ENCODE peak calls at places on chromosome 6, in nine cellular contexts. One of them, this sample, is unnamed.

GRCh38 chr6:26064619-26065257 is 22.5 kb upstream of the HFE start:
- DNase-seq in amniotic stem cell: peak
- DNase-seq in GM03348: peak
- DNase-seq in AG08395: peak
- DNase-seq in iPS-NIHi11: peak
- DNase-seq in H54: no peak
- DNase-seq in transverse colon: no peak
- DNase-seq in activated CD4-positive, alpha-beta T cell treated with anti-CD3 and anti-CD28 coated beads, Interleukin-2, amount 10 ng/mL, durations not matched to agents 7 days and 5 days: peak
- DNase-seq in mucosa of gallbladder: peak
- DNase-seq in this sample: peak

GRCh38 chr6:100347901-100348550 is 116.7 kb downstream of the SIM1 start:
- DNase-seq in amniotic stem cell: no peak
- DNase-seq in GM03348: peak
- DNase-seq in AG08395: peak
- DNase-seq in iPS-NIHi11: no peak
- DNase-seq in H54: no peak
- DNase-seq in transverse colon: no peak
- DNase-seq in activated CD4-positive, alpha-beta T cell treated with anti-CD3 and anti-CD28 coated beads, Interleukin-2, amount 10 ng/mL, durations not matched to agents 7 days and 5 days: no peak
- DNase-seq in mucosa of gallbladder: no peak
- DNase-seq in this sample: no peak

GRCh38 chr6:161683400-161683799 is 409.5 kb upstream of the AGPAT4 start:
- DNase-seq in amniotic stem cell: no peak
- DNase-seq in GM03348: no peak
- DNase-seq in AG08395: no peak
- DNase-seq in iPS-NIHi11: no peak
- DNase-seq in H54: no peak
- DNase-seq in transverse colon: no peak
- DNase-seq in activated CD4-positive, alpha-beta T cell treated with anti-CD3 and anti-CD28 coated beads, Interleukin-2, amount 10 ng/mL, durations not matched to agents 7 days and 5 days: no peak
- DNase-seq in mucosa of gallbladder: no peak
- DNase-seq in this sample: no peak

GRCh38 chr6:20399518-20399917 is 2.2 kb upstream of the E2F3 start:
- DNase-seq in amniotic stem cell: no peak
- DNase-seq in GM03348: no peak
- DNase-seq in AG08395: no peak
- DNase-seq in iPS-NIHi11: no peak
- DNase-seq in H54: no peak
- DNase-seq in transverse colon: no peak
- DNase-seq in activated CD4-positive, alpha-beta T cell treated with anti-CD3 and anti-CD28 coated beads, Interleukin-2, amount 10 ng/mL, durations not matched to agents 7 days and 5 days: no peak
- DNase-seq in mucosa of gallbladder: no peak
- DNase-seq in this sample: no peak

GRCh38 chr6:43887906-43888683 is 118.1 kb downstream of the VEGFA start:
- DNase-seq in amniotic stem cell: no peak
- DNase-seq in GM03348: no peak
- DNase-seq in AG08395: no peak
- DNase-seq in iPS-NIHi11: no peak
- DNase-seq in H54: no peak
- DNase-seq in transverse colon: no peak
- DNase-seq in activated CD4-positive, alpha-beta T cell treated with anti-CD3 and anti-CD28 coated beads, Interleukin-2, amount 10 ng/mL, durations not matched to agents 7 days and 5 days: no peak
- DNase-seq in mucosa of gallbladder: no peak
- DNase-seq in this sample: no peak

GRCh38 chr6:85191656-85192055 is 258.2 kb upstream of the NT5E start:
- DNase-seq in amniotic stem cell: no peak
- DNase-seq in GM03348: peak
- DNase-seq in AG08395: peak
- DNase-seq in iPS-NIHi11: no peak
- DNase-seq in H54: no peak
- DNase-seq in transverse colon: no peak
- DNase-seq in activated CD4-positive, alpha-beta T cell treated with anti-CD3 and anti-CD28 coated beads, Interleukin-2, amount 10 ng/mL, durations not matched to agents 7 days and 5 days: no peak
- DNase-seq in mucosa of gallbladder: no peak
- DNase-seq in this sample: no peak

GRCh38 chr6:3165631-3166534 is 8.5 kb upstream of the TUBB2A start:
- DNase-seq in amniotic stem cell: no peak
- DNase-seq in GM03348: no peak
- DNase-seq in AG08395: no peak
- DNase-seq in iPS-NIHi11: no peak
- DNase-seq in H54: no peak
- DNase-seq in transverse colon: no peak
- DNase-seq in activated CD4-positive, alpha-beta T cell treated with anti-CD3 and anti-CD28 coated beads, Interleukin-2, amount 10 ng/mL, durations not matched to agents 7 days and 5 days: no peak
- DNase-seq in mucosa of gallbladder: no peak
- DNase-seq in this sample: no peak

GRCh38 chr6:222468-222867 is 69.8 kb upstream of the DUSP22 start:
- DNase-seq in amniotic stem cell: no peak
- DNase-seq in GM03348: no peak
- DNase-seq in AG08395: no peak
- DNase-seq in iPS-NIHi11: no peak
- DNase-seq in H54: no peak
- DNase-seq in transverse colon: no peak
- DNase-seq in activated CD4-positive, alpha-beta T cell treated with anti-CD3 and anti-CD28 coated beads, Interleukin-2, amount 10 ng/mL, durations not matched to agents 7 days and 5 days: no peak
- DNase-seq in mucosa of gallbladder: no peak
- DNase-seq in this sample: no peak

GRCh38 chr6:131023834-131024504 is 39.1 kb downstream of the EPB41L2 start:
- DNase-seq in amniotic stem cell: no peak
- DNase-seq in GM03348: peak
- DNase-seq in AG08395: peak
- DNase-seq in iPS-NIHi11: no peak
- DNase-seq in H54: no peak
- DNase-seq in transverse colon: no peak
- DNase-seq in activated CD4-positive, alpha-beta T cell treated with anti-CD3 and anti-CD28 coated beads, Interleukin-2, amount 10 ng/mL, durations not matched to agents 7 days and 5 days: no peak
- DNase-seq in mucosa of gallbladder: no peak
- DNase-seq in this sample: no peak

GRCh38 chr6:166952567-166953464 is 3.5 kb downstream of the RNASET2 start:
- DNase-seq in amniotic stem cell: no peak
- DNase-seq in GM03348: no peak
- DNase-seq in AG08395: no peak
- DNase-seq in iPS-NIHi11: no peak
- DNase-seq in H54: no peak
- DNase-seq in transverse colon: no peak
- DNase-seq in activated CD4-positive, alpha-beta T cell treated with anti-CD3 and anti-CD28 coated beads, Interleukin-2, amount 10 ng/mL, durations not matched to agents 7 days and 5 days: peak
- DNase-seq in mucosa of gallbladder: no peak
- DNase-seq in this sample: no peak

GRCh38 chr6:484086-484728 is 92.7 kb downstream of the IRF4 start:
- DNase-seq in amniotic stem cell: peak
- DNase-seq in GM03348: no peak
- DNase-seq in AG08395: no peak
- DNase-seq in iPS-NIHi11: no peak
- DNase-seq in H54: no peak
- DNase-seq in transverse colon: no peak
- DNase-seq in activated CD4-positive, alpha-beta T cell treated with anti-CD3 and anti-CD28 coated beads, Interleukin-2, amount 10 ng/mL, durations not matched to agents 7 days and 5 days: no peak
- DNase-seq in mucosa of gallbladder: no peak
- DNase-seq in this sample: no peak

GRCh38 chr6:24760210-24760609 is 14.5 kb upstream of the GMNN start:
- DNase-seq in amniotic stem cell: no peak
- DNase-seq in GM03348: no peak
- DNase-seq in AG08395: no peak
- DNase-seq in iPS-NIHi11: no peak
- DNase-seq in H54: no peak
- DNase-seq in transverse colon: no peak
- DNase-seq in activated CD4-positive, alpha-beta T cell treated with anti-CD3 and anti-CD28 coated beads, Interleukin-2, amount 10 ng/mL, durations not matched to agents 7 days and 5 days: no peak
- DNase-seq in mucosa of gallbladder: no peak
- DNase-seq in this sample: no peak

GRCh38 chr6:160430203-160430602 is 82.0 kb downstream of the SLC22A3 start:
- DNase-seq in amniotic stem cell: no peak
- DNase-seq in GM03348: no peak
- DNase-seq in AG08395: no peak
- DNase-seq in iPS-NIHi11: no peak
- DNase-seq in H54: no peak
- DNase-seq in transverse colon: no peak
- DNase-seq in activated CD4-positive, alpha-beta T cell treated with anti-CD3 and anti-CD28 coated beads, Interleukin-2, amount 10 ng/mL, durations not matched to agents 7 days and 5 days: no peak
- DNase-seq in mucosa of gallbladder: no peak
- DNase-seq in this sample: no peak

GRCh38 chr6:41257369-41258195 is 28.9 kb downstream of the TREM1 start:
- DNase-seq in amniotic stem cell: no peak
- DNase-seq in GM03348: no peak
- DNase-seq in AG08395: no peak
- DNase-seq in iPS-NIHi11: no peak
- DNase-seq in H54: no peak
- DNase-seq in transverse colon: peak
- DNase-seq in activated CD4-positive, alpha-beta T cell treated with anti-CD3 and anti-CD28 coated beads, Interleukin-2, amount 10 ng/mL, durations not matched to agents 7 days and 5 days: no peak
- DNase-seq in mucosa of gallbladder: no peak
- DNase-seq in this sample: no peak

GRCh38 chr6:144564202-144564601 is 279.1 kb downstream of the UTRN start:
- DNase-seq in amniotic stem cell: no peak
- DNase-seq in GM03348: no peak
- DNase-seq in AG08395: no peak
- DNase-seq in iPS-NIHi11: no peak
- DNase-seq in H54: no peak
- DNase-seq in transverse colon: no peak
- DNase-seq in activated CD4-positive, alpha-beta T cell treated with anti-CD3 and anti-CD28 coated beads, Interleukin-2, amount 10 ng/mL, durations not matched to agents 7 days and 5 days: no peak
- DNase-seq in mucosa of gallbladder: no peak
- DNase-seq in this sample: no peak

This sample was measured in memory B cell.